ENCODE peak calls at places on chromosome 17, in five cellular contexts. O, N, Y, D and J are unnamed samples. For H3K4me1, the result is how much of the 10 kb centered on the place peaks cover.

GRCh38 chr17:29042679-29043538 is at the start of gene PIPOX:
- DNase-seq in O (peak), N (peak), Y (peak), D (peak), J (no peak)

GRCh38 chr17:48588519-48588918 is 1.5 kb downstream of the HOXB3 start:
- DNase-seq in O (peak), N (no peak), Y (peak), D (no peak), J (peak)

GRCh38 chr17:66507103-66507923 is 204.9 kb downstream of the PRKCA start:
- DNase-seq in O (peak), N (peak), Y (peak), D (peak), J (no peak)

GRCh38 chr17:10618202-10618635 is 38.9 kb downstream of the MYH3 start:
- DNase-seq in O (peak), N (peak), Y (peak), D (peak), J (peak)

GRCh38 chr17:1559047-1559742 is 3.4 kb downstream of the PITPNA start:
- DNase-seq in O (no peak), N (no peak), Y (no peak), D (no peak), J (no peak)

GRCh38 chr17:9517396-9517795 is 58.2 kb downstream of the STX8 start:
- DNase-seq in O (no peak), N (peak), Y (no peak), D (no peak), J (no peak)

GRCh38 chr17:17966399-17966798 is 5.8 kb downstream of the TOM1L2 start:
- DNase-seq in O (no peak), N (no peak), Y (no peak), D (no peak), J (no peak)

GRCh38 chr17:58136669-58137279 is 11.4 kb upstream of the OR4D1 start:
- DNase-seq in O (no peak), N (peak), Y (no peak), D (peak), J (peak)

GRCh38 chr17:70581459-70581858 is 412.1 kb downstream of the KCNJ2 start:
- DNase-seq in O (no peak), N (no peak), Y (no peak), D (no peak), J (no peak)

GRCh38 chr17:67718325-67718941 is 697 bp downstream of the NOL11 start:
- DNase-seq in O (peak), N (peak), Y (peak), D (peak), J (peak)

GRCh38 chr17:48352630-48353029 is 77.4 kb downstream of the SKAP1 start:
- DNase-seq in O (peak), N (no peak), Y (peak), D (no peak), J (no peak)

GRCh38 chr17:56918916-56919315 is 5.1 kb upstream of the TRIM25 start:
- DNase-seq in O (peak), N (no peak), Y (no peak), D (no peak), J (peak)

GRCh38 chr17:9875441-9875840 is 29.6 kb downstream of the RCVRN start:
- DNase-seq in O (peak), N (peak), Y (peak), D (no peak), J (peak)

GRCh38 chr17:49968380-49969133 is 433 bp upstream of the DLX4 start:
- DNase-seq in O (peak), N (peak), Y (peak), D (peak), J (peak)

GRCh38 chr17:81365601-81366585 is 29.4 kb upstream of the BAHCC1 start:
- DNase-seq in O (no peak), N (no peak), Y (peak), D (peak), J (no peak)

GRCh38 chr17:40828454-40829039 is 6.1 kb upstream of the KRT10 start:
- DNase-seq in O (no peak), N (no peak), Y (peak), D (no peak), J (no peak)

GRCh38 chr17:31386542-31387075 is 4.9 kb upstream of the RAB11FIP4 start:
- DNase-seq in O (no peak), N (no peak), Y (no peak), D (no peak), J (no peak)

GRCh38 chr17:41870627-41871026 is 5.4 kb upstream of the KLHL11 start:
- DNase-seq in O (peak), N (no peak), Y (no peak), D (no peak), J (no peak)

GRCh38 chr17:6455321-6455705 is 11.1 kb downstream of the PIMREG start:
- DNase-seq in O (no peak), N (peak), Y (peak), D (no peak), J (peak)

GRCh38 chr17:21129023-21129681 is 2.4 kb downstream of the DHRS7B start:
- DNase-seq in O (peak), N (no peak), Y (peak), D (peak), J (peak)

GRCh38 chr17:13589658-13590057 is 12.1 kb downstream of the HS3ST3A1 start:
- DNase-seq in O (no peak), N (no peak), Y (no peak), D (no peak), J (peak)

DNA sequence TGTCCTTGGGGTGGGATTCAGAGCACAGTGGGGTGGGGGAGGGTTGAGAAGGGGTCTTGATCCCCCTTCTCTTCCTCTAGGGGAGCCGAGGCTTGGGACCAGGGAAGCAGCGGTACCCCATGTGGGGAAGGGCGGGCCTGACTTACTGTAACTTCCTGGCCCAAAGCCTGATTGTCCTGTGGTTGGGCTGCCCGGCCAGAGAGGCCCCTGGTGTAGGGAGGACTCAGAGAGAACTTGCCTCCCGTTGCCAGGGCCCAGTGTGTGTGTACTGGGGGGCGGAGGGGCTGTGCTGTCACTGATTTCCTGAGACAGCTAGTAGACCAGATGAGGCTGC is 16.8 kb downstream of the SOCS3 start:
- DNase-seq in O (peak), N (peak), Y (peak), D (no peak), J (peak)
- H3K4me1 ChIP-seq in O (under half), N (under half), Y (under half), D (under half), J (under half)

GRCh38 chr17:63398680-63399079 is 47.4 kb downstream of the CYB561 start:
- DNase-seq in O (no peak), N (no peak), Y (peak), D (no peak), J (no peak)
- H3K4me2 ChIP-seq in O (no peak), N (no peak), Y (peak), D (no peak), J (no peak)

GRCh38 chr17:72433797-72434196 is 313.0 kb downstream of the SOX9 start:
- DNase-seq in O (no peak), N (no peak), Y (no peak), D (no peak), J (no peak)
- H3K4me1 ChIP-seq in O (under half), N (under half), Y (under half), D (half or more), J (under half)

DNA sequence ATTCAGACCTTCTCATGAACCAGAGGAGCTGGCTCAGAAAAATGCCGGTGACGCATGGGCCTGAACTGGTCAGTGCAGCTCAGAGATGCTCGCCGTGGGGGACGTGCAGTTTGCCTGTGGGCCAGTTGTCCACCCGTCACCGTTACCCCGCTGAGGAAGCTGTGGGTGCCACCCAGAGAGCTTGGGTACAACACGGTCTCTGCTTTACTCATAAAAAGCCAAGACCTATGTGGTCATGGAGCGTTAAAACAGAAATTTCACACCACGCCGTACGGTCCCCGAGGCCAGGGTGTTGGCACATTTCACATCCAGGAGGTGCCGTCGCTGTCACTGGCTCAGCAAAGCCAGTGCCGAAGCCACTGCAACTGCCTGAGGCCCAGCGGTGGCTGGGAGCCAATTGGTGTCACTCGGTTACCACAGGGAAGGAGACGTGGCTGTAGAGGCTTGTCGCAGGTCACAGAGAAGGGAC is 120.9 kb downstream of the METRNL start:
- DNase-seq in O (no peak), N (no peak), Y (peak), D (no peak), J (peak)
- H3K4me2 ChIP-seq in O (no peak), N (no peak), Y (no peak), D (no peak), J (no peak)

DNA sequence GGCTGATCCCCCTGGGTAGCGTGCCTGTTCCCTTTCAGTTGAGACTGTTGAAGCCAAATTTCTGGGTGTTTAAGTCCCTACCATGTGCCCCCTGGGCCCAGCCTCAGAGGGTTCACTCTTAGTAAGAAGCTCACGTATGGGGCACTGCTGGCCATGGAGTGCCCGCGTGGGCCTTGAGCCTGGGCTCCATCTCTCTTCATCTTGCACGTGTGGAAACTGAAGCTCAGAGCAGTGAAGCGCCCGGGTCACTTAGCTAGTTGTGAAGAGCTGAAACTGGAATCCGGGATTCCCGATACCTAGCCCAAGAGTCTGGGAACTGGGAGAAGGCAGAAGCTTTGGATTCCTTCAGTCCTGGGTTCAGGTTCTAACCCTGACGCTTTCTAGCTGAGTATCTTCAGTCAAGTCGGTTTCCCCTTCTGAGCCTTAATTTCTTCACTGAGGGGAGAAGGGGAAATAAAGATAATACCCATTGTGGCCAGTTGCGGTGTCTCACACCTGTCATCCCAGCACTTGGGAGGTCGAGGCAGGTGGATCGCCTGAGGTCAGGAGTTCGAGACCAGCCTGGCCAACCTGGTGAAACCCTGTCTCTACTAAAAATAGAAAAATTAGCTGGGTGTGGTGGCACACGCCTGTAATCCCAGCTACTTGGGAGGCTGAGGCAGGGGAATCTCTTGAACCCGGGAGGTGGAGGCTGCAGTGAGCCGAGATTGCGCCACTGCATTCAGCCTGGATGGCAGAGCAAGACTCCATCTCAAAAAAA is 103.9 kb downstream of the OR1D5 start:
- DNase-seq in O (no peak), N (no peak), Y (no peak), D (no peak), J (peak)
- H3K4me1 ChIP-seq in O (under half), N (under half), Y (under half), D (under half), J (half or more)

GRCh38 chr17:4935650-4936049 is 3.6 kb downstream of the GP1BA start:
- DNase-seq in O (no peak), N (no peak), Y (no peak), D (no peak), J (no peak)

GRCh38 chr17:4936436-4936835 is 3.4 kb downstream of the SLC25A11 start:
- DNase-seq in O (no peak), N (no peak), Y (no peak), D (no peak), J (no peak)

GRCh38 chr17:4933646-4934045 is 1.6 kb downstream of the GP1BA start:
- DNase-seq in O (no peak), N (no peak), Y (no peak), D (no peak), J (no peak)

GRCh38 chr17:4932756-4933155 is 679 bp downstream of the GP1BA start:
- DNase-seq in O (no peak), N (no peak), Y (no peak), D (no peak), J (no peak)

GRCh38 chr17:4934173-4934979 is 2.3 kb downstream of the GP1BA start:
- DNase-seq in O (peak), N (peak), Y (peak), D (peak), J (no peak)
- H3K4me2 ChIP-seq in O (peak), N (no peak), Y (no peak), D (peak), J (no peak)

GRCh38 chr17:77451894-77452852 is 311.4 kb downstream of the SEC14L1 start:
- DNase-seq in O (peak), N (peak), Y (peak), D (peak), J (peak)
- H3K4me1 ChIP-seq in O (half or more), N (under half), Y (half or more), D (half or more), J (half or more)

GRCh38 chr17:64661731-64661980 is 451 bp downstream of the SMURF2 start:
- DNase-seq in O (no peak), N (no peak), Y (no peak), D (no peak), J (no peak)
- H3K4me2 ChIP-seq in O (no peak), N (peak), Y (peak), D (peak), J (peak)